ENCODE peak calls at places on chromosome 18, in six cellular contexts. H, L, E, B, S and K are unnamed samples.

GRCh38 chr18:47883771-47884413 is 46.6 kb downstream of the SMAD2 start:
- DNase-seq in B (peak; percentile 62), L (peak; percentile 53), H (peak; percentile 78), S (peak; percentile 40), E (no peak), K (no peak)

GRCh38 chr18:49859725-49860124 is 46.4 kb upstream of the ACAA2 start:
- DNase-seq in B (no peak), S (no peak), H (no peak), E (no peak), L (no peak), K (no peak)

GRCh38 chr18:35912332-35912731 is 60.1 kb upstream of the RMP24 start:
- DNase-seq in L (no peak), B (no peak), S (no peak), E (no peak), H (no peak), K (no peak)

GRCh38 chr18:59744271-59744721 is 47.1 kb upstream of the CCBE1 start:
- DNase-seq in H (peak; percentile 63), E (no peak), S (peak; percentile 97), B (peak; percentile 90), L (no peak), K (no peak)

GRCh38 chr18:37578886-37579513 is 13.4 kb upstream of the CELF4 start:
- DNase-seq in S (peak; percentile 10), H (no peak), L (peak; percentile 38), E (no peak), B (peak; percentile 58), K (peak; percentile 13)

GRCh38 chr18:36432880-36433279 is 135.4 kb downstream of the FHOD3 start:
- DNase-seq in E (no peak), B (no peak), S (no peak), H (no peak), L (no peak), K (no peak)

GRCh38 chr18:79411614-79412526 is 16.1 kb downstream of the NFATC1 start:
- DNase-seq in S (no peak), H (no peak), E (no peak), L (no peak), B (no peak), K (no peak)

GRCh38 chr18:7616661-7617060 is 49.5 kb downstream of the PTPRM start:
- DNase-seq in L (no peak), S (no peak), H (peak; percentile 38), B (peak; percentile 36), E (no peak), K (no peak)

GRCh38 chr18:63410792-63411191 is 11.5 kb downstream of the VPS4B start:
- DNase-seq in B (peak; percentile 19), S (peak; percentile 70), H (peak; percentile 26), E (no peak), L (no peak), K (no peak)

GRCh38 chr18:76447268-76447890 is 47.7 kb downstream of the ZNF516 start:
- DNase-seq in S (peak; percentile 51), H (no peak), B (no peak), L (no peak), E (no peak), K (no peak)

GRCh38 chr18:61034581-61034980 is 298.6 kb upstream of the CDH20 start:
- DNase-seq in L (no peak), E (no peak), S (no peak), H (no peak), B (no peak), K (no peak)

GRCh38 chr18:50092250-50092780 is 102.6 kb downstream of the MYO5B start:
- DNase-seq in E (no peak), H (no peak), L (no peak), S (no peak), B (no peak), K (no peak)

GRCh38 chr18:79208882-79209281 is 139.7 kb downstream of the ATP9B start:
- DNase-seq in S (no peak), B (no peak), E (no peak), H (no peak), L (no peak), K (no peak)

GRCh38 chr18:52337286-52337685 is 2.7 kb upstream of the DCC start:
- DNase-seq in H (no peak), S (peak; percentile 21), B (no peak), E (no peak), L (no peak), K (no peak)

GRCh38 chr18:13890962-13891361 is 24.4 kb downstream of the MC2R start:
- DNase-seq in S (no peak), B (no peak), L (no peak), H (no peak), E (no peak), K (no peak)

GRCh38 chr18:52499646-52500045 is 159.6 kb downstream of the DCC start:
- DNase-seq in S (no peak), B (no peak), L (no peak), E (no peak), H (no peak), K (peak; percentile 35)

GRCh38 chr18:79516441-79516931 is 120.8 kb downstream of the NFATC1 start:
- DNase-seq in B (no peak), L (no peak), S (no peak), H (no peak), E (no peak), K (no peak)

GRCh38 chr18:24333116-24333515 is 64.5 kb downstream of the OSBPL1A start:
- DNase-seq in S (no peak), E (no peak), H (no peak), B (no peak), L (no peak), K (no peak)

GRCh38 chr18:23872701-23873550 is 141.6 kb upstream of the TTC39C start:
- DNase-seq in E (no peak), B (no peak), S (no peak), L (no peak), H (peak; percentile 22), K (no peak)

GRCh38 chr18:70705831-70706416 is 417.1 kb downstream of the SOCS6 start:
- DNase-seq in L (no peak), E (no peak), H (no peak), S (no peak), B (no peak), K (no peak)

GRCh38 chr18:48787523-48788151 is 163.1 kb downstream of the SMAD7 start:
- DNase-seq in S (no peak), L (no peak), H (no peak), E (no peak), B (no peak), K (no peak)